ENCODE peak calls at places on chromosomes 7 and 10, in five cellular contexts. G is GM12878; Q is stomach; J is activated CD8-positive, alpha-beta T cell treated with anti-CD3 and anti-CD28 coated beads for 36 hours; B is dorsolateral prefrontal cortex. U is an unnamed sample.
A peak's percentile ranks its signal among the peaks of the same experiment; 100 is the strongest.

GRCh38 chr7:89837515-89837914 is 316.8 kb upstream of the STEAP1 start:
- DNase-seq in G (no peak), Q (no peak), J (no peak), B (no peak), U (no peak)

GRCh38 chr10:27153325-27153724 is 859 bp downstream of the YME1L1 start:
- DNase-seq in G (no peak), Q (no peak), J (no peak), B (no peak), U (no peak)

GRCh38 chr7:40966693-40967092 is 736.2 kb downstream of the INHBA start:
- DNase-seq in G (no peak), Q (no peak), J (no peak), B (no peak), U (no peak)

GRCh38 chr10:4514445-4515108 is 311.4 kb upstream of the AKR1E2 start:
- DNase-seq in G (peak; percentile 13), Q (no peak), J (peak; percentile 5), B (no peak), U (no peak)

GRCh38 chr10:69426376-69426727 is 9.6 kb upstream of the TACR2 start:
- DNase-seq in G (no peak), Q (no peak), J (no peak), B (no peak), U (no peak)

GRCh38 chr7:138370956-138371355 is 89.1 kb upstream of the TRIM24 start:
- DNase-seq in G (no peak), Q (no peak), J (no peak), B (no peak), U (no peak)

GRCh38 chr7:80070391-80070790 is 64.2 kb upstream of the GNAI1 start:
- DNase-seq in G (no peak), Q (peak; percentile 34), J (no peak), B (no peak), U (no peak)

GRCh38 chr7:80106498-80107113 is 28.0 kb upstream of the GNAI1 start:
- DNase-seq in G (no peak), Q (no peak), J (no peak), B (no peak), U (no peak)

GRCh38 chr7:74312418-74313021 is 23.3 kb downstream of the CLIP2 start:
- DNase-seq in G (no peak), Q (no peak), J (peak; percentile 26), B (no peak), U (no peak)

DNA sequence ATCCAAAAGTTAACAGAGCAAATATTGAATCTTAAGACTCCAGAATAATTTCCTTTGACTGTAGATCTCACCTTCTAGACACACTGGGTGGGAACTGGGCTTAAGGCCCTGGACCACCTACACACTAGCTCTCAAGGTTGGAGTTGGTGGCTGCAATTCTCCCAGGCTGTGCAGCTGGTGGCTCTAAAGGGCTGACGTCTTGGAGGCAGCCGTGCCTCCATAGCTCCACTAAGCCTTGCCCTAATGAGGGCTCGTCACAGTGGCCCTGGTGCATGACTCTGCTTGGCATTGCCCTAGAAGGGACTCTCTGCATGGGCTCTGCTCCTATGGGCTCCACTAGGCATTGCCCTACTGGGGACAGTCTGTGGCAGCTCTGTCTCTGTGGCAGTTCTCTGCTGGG is 1005.2 kb downstream of the CCSER2 start:
- DNase-seq in G (no peak), Q (no peak), J (no peak), B (no peak), U (no peak)
- TF ChIP-seq CTCF in G (no peak), Q (no peak), J (no peak), B (no peak), U (no peak)

GRCh38 chr10:72952189-72952900 is 2.3 kb downstream of the PLA2G12B start:
- DNase-seq in G (no peak), Q (no peak), J (no peak), B (no peak), U (no peak)

GRCh38 chr10:72954230-72954595 is 393 bp downstream of the PLA2G12B start:
- DNase-seq in G (no peak), Q (no peak), J (no peak), B (no peak), U (no peak)

GRCh38 chr10:72952901-72953223 is 1.7 kb downstream of the PLA2G12B start:
- DNase-seq in G (no peak), Q (no peak), J (no peak), B (no peak), U (no peak)

GRCh38 chr10:72953687-72954086 is 919 bp downstream of the PLA2G12B start:
- DNase-seq in G (no peak), Q (no peak), J (no peak), B (no peak), U (no peak)

DNA sequence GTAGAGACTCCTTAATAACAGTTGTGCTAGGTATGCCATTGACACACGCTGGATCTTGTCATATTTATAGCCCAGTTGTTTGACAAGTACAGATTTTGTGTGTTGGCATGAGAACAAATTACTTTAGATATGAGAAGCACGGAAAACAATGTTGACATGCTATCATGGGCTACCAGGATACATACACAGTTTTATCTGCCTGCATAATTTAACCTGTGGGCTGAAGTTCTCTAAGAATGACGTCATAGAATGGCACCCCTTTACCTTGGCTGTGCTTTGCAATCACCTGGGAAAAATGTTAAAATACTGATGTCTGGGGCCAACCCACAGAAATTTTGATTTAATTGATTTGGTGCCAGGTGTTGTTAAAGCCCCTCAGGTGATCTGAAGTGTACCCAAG is 2.8 kb downstream of the PLA2G12B start:
- DNase-seq in G (no peak), Q (no peak), J (no peak), B (no peak), U (no peak)
- TF ChIP-seq CTCF in G (no peak), Q (no peak), J (no peak), B (no peak), U (no peak)

GRCh38 chr7:129091484-129092002 is 36.6 kb upstream of the TNPO3 start:
- DNase-seq in G (peak; percentile 62), Q (peak; percentile 90), J (peak; percentile 94), B (peak; percentile 71), U (peak; percentile 97)

GRCh38 chr7:129095258-129095657 is 40.3 kb upstream of the TNPO3 start:
- DNase-seq in G (peak; percentile 80), Q (no peak), J (peak; percentile 32), B (no peak), U (no peak)

GRCh38 chr7:129094501-129094900 is 39.6 kb upstream of the TNPO3 start:
- DNase-seq in G (no peak), Q (no peak), J (no peak), B (no peak), U (no peak)

GRCh38 chr7:129090307-129090907 is 35.5 kb upstream of the TNPO3 start:
- DNase-seq in G (no peak), Q (no peak), J (no peak), B (no peak), U (no peak)

DNA sequence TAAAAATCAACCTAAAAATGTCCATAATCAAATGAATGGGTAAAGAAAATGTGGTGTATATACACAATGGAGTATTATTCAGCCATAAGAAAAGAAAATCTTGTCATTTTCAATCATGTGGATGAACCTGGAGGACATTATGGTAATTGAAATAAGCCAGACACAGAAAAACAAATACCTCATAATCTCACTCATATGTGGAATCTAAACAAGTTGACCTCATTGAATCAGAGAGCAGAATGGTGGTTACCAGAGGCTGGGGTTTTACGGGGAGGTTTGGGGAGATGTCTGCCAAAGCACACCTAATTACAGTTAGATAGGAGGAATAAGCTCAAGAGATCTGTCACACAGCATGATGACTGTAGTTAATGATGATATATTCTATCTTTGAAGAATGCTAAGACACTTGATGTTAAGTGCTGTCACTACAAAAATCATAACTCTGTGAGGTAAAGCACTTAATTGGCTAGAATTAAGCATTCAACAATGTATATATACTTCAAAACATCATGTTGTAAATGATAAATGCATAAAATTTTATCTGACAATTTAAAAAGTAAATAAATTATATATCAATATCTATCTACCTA is 39.1 kb upstream of the TNPO3 start:
- DNase-seq in G (no peak), Q (no peak), J (no peak), B (no peak), U (no peak)
- TF ChIP-seq CTCF in G (no peak), Q (no peak), J (no peak), B (no peak), U (no peak)

GRCh38 chr7:116859323-116859722 is 3.1 kb upstream of the CAPZA2 start:
- DNase-seq in G (no peak), Q (no peak), J (no peak), B (no peak), U (no peak)

GRCh38 chr7:116862234-116863167 is at the start of gene CAPZA2:
- DNase-seq in G (peak; percentile 53), Q (peak; percentile 96), J (peak; percentile 93), B (peak; percentile 83), U (peak; percentile 97)

GRCh38 chr7:116861717-116862116 is 670 bp upstream of the CAPZA2 start:
- DNase-seq in G (no peak), Q (no peak), J (no peak), B (no peak), U (no peak)

GRCh38 chr7:116864084-116864483 is 1.7 kb downstream of the CAPZA2 start:
- DNase-seq in G (no peak), Q (no peak), J (no peak), B (no peak), U (no peak)

DNA sequence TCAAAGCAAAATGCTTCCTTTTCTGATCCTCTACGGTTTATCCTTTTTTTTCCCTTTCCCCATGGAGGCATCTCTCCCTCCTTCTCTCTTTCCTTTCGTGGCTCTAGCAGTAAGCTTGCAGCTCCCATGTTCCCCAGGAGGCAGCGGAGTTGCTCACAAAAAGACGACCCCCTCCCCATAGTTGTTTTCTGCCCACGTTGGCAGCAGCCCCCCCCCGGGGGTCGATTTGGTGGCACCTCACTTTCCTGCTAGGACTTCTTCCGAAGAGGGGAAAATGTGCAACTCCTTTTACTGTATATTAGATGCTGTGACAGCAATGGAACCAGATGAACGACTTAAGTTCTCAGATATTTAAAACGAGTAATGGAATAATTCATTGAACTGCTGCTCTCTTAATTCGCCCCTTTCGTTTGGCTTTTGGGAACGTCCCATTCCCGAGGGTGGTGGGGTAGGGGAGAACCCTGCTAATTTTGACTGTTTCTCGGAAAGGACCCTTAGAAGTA is 832 bp downstream of the CAPZA2 start:
- DNase-seq in G (no peak), Q (no peak), J (peak; percentile 13), B (no peak), U (no peak)
- TF ChIP-seq CTCF in G (no peak), Q (no peak), J (no peak), B (no peak), U (no peak)

GRCh38 chr10:74787457-74787856 is 38.9 kb upstream of the KAT6B start:
- DNase-seq in G (no peak), Q (no peak), J (no peak), B (no peak), U (no peak)
- TF ChIP-seq CTCF in G (no peak), Q (no peak), J (no peak), B (no peak), U (no peak)

GRCh38 chr10:126158537-126158936 is 229.7 kb downstream of the ADAM12 start:
- DNase-seq in G (no peak), Q (no peak), J (no peak), B (no peak), U (no peak)

GRCh38 chr10:126161691-126162090 is 226.6 kb downstream of the ADAM12 start:
- DNase-seq in G (no peak), Q (no peak), J (no peak), B (no peak), U (no peak)

GRCh38 chr10:126160571-126160970 is 227.7 kb downstream of the ADAM12 start:
- DNase-seq in G (no peak), Q (no peak), J (no peak), B (no peak), U (no peak)

GRCh38 chr10:126158090-126158489 is 230.2 kb downstream of the ADAM12 start:
- DNase-seq in G (no peak), Q (no peak), J (no peak), B (no peak), U (no peak)

GRCh38 chr10:126160971-126161630 is 227.2 kb downstream of the ADAM12 start:
- DNase-seq in G (no peak), Q (no peak), J (no peak), B (no peak), U (no peak)
- TF ChIP-seq CTCF in G (no peak), Q (no peak), J (no peak), B (no peak), U (no peak)